ENCODE peak calls at places on chromosomes 6 and 20, in eight cellular contexts. One of them, this sample, is unnamed. For H3K4me1 and H3K9me3, the result is how much of the 10 kb centered on the place peaks cover.

GRCh38 chr20:31910071-31910803 is 39.8 kb downstream of the TTLL9 start:
- DNase-seq in tibial nerve: no peak
- DNase-seq in stomach: no peak
- DNase-seq in suprapubic skin: no peak
- DNase-seq in upper lobe of left lung: no peak
- DNase-seq in A549: no peak
- DNase-seq in H1: no peak
- DNase-seq in transverse colon: no peak
- DNase-seq in this sample: no peak

GRCh38 chr6:113995632-113996031 is 24.7 kb upstream of the HDAC2 start:
- DNase-seq in tibial nerve: peak
- DNase-seq in stomach: no peak
- DNase-seq in suprapubic skin: no peak
- DNase-seq in upper lobe of left lung: peak
- DNase-seq in A549: peak
- DNase-seq in H1: no peak
- DNase-seq in transverse colon: peak
- DNase-seq in this sample: no peak

GRCh38 chr6:84137051-84137375 is 90.4 kb downstream of the CEP162 start:
- DNase-seq in tibial nerve: no peak
- DNase-seq in stomach: no peak
- DNase-seq in suprapubic skin: no peak
- DNase-seq in upper lobe of left lung: no peak
- DNase-seq in A549: no peak
- DNase-seq in H1: no peak
- DNase-seq in transverse colon: no peak
- DNase-seq in this sample: no peak

GRCh38 chr20:21526776-21527175 is 12.9 kb upstream of the NKX2-2 start:
- DNase-seq in tibial nerve: no peak
- DNase-seq in stomach: no peak
- DNase-seq in suprapubic skin: no peak
- DNase-seq in upper lobe of left lung: no peak
- DNase-seq in A549: no peak
- DNase-seq in H1: no peak
- DNase-seq in transverse colon: no peak
- DNase-seq in this sample: no peak

GRCh38 chr20:58551631-58552030 is 36.4 kb upstream of the APCDD1L start:
- DNase-seq in tibial nerve: no peak
- DNase-seq in stomach: no peak
- DNase-seq in suprapubic skin: peak
- DNase-seq in upper lobe of left lung: no peak
- DNase-seq in A549: no peak
- DNase-seq in H1: no peak
- DNase-seq in transverse colon: no peak
- DNase-seq in this sample: no peak

GRCh38 chr20:53530440-53530839 is 63.2 kb downstream of the ZNF217 start:
- DNase-seq in tibial nerve: no peak
- DNase-seq in stomach: no peak
- DNase-seq in suprapubic skin: no peak
- DNase-seq in upper lobe of left lung: no peak
- DNase-seq in A549: no peak
- DNase-seq in H1: no peak
- DNase-seq in transverse colon: no peak
- DNase-seq in this sample: no peak

GRCh38 chr20:47249913-47250312 is 106.6 kb downstream of the ZMYND8 start:
- DNase-seq in tibial nerve: no peak
- DNase-seq in stomach: no peak
- DNase-seq in suprapubic skin: no peak
- DNase-seq in upper lobe of left lung: no peak
- DNase-seq in A549: no peak
- DNase-seq in H1: no peak
- DNase-seq in transverse colon: no peak
- DNase-seq in this sample: no peak

GRCh38 chr20:19539191-19539590 is 218.9 kb upstream of the RIN2 start:
- DNase-seq in tibial nerve: no peak
- DNase-seq in stomach: no peak
- DNase-seq in suprapubic skin: no peak
- DNase-seq in upper lobe of left lung: no peak
- DNase-seq in A549: no peak
- DNase-seq in H1: no peak
- DNase-seq in transverse colon: no peak
- DNase-seq in this sample: no peak

GRCh38 chr6:155472886-155473285 is 17.2 kb upstream of the NOX3 start:
- DNase-seq in tibial nerve: no peak
- DNase-seq in stomach: no peak
- DNase-seq in suprapubic skin: no peak
- DNase-seq in upper lobe of left lung: no peak
- DNase-seq in A549: no peak
- DNase-seq in H1: no peak
- DNase-seq in transverse colon: no peak
- DNase-seq in this sample: no peak

GRCh38 chr6:82040405-82041221 is 206.9 kb downstream of the IBTK start:
- DNase-seq in tibial nerve: no peak
- DNase-seq in stomach: no peak
- DNase-seq in suprapubic skin: no peak
- DNase-seq in upper lobe of left lung: no peak
- DNase-seq in A549: peak
- DNase-seq in H1: no peak
- DNase-seq in transverse colon: no peak
- DNase-seq in this sample: peak

GRCh38 chr20:62779417-62779685 is 16.9 kb upstream of the MRGBP start:
- DNase-seq in tibial nerve: no peak
- DNase-seq in stomach: no peak
- DNase-seq in suprapubic skin: no peak
- DNase-seq in upper lobe of left lung: no peak
- DNase-seq in A549: no peak
- DNase-seq in H1: no peak
- DNase-seq in transverse colon: no peak
- DNase-seq in this sample: no peak

GRCh38 chr6:122799916-122800701 is 11.1 kb downstream of the SMPDL3A start:
- DNase-seq in tibial nerve: no peak
- DNase-seq in stomach: no peak
- DNase-seq in suprapubic skin: no peak
- DNase-seq in upper lobe of left lung: no peak
- DNase-seq in A549: peak
- DNase-seq in H1: no peak
- DNase-seq in transverse colon: peak
- DNase-seq in this sample: no peak

GRCh38 chr20:504632-505075 is 38.9 kb downstream of the CSNK2A1 start:
- DNase-seq in tibial nerve: no peak
- DNase-seq in stomach: no peak
- DNase-seq in suprapubic skin: no peak
- DNase-seq in upper lobe of left lung: no peak
- DNase-seq in A549: no peak
- DNase-seq in H1: no peak
- DNase-seq in transverse colon: no peak
- DNase-seq in this sample: no peak

GRCh38 chr20:59365611-59366284 is 65.3 kb downstream of the EDN3 start:
- DNase-seq in tibial nerve: no peak
- DNase-seq in stomach: no peak
- DNase-seq in suprapubic skin: no peak
- DNase-seq in upper lobe of left lung: no peak
- DNase-seq in A549: no peak
- DNase-seq in H1: no peak
- DNase-seq in transverse colon: no peak
- DNase-seq in this sample: no peak

GRCh38 chr20:61899971-61900370 is 165.7 kb downstream of the TAF4 start:
- DNase-seq in tibial nerve: no peak
- DNase-seq in stomach: no peak
- DNase-seq in suprapubic skin: no peak
- DNase-seq in upper lobe of left lung: no peak
- DNase-seq in A549: no peak
- DNase-seq in H1: no peak
- DNase-seq in transverse colon: no peak
- DNase-seq in this sample: peak

GRCh38 chr20:53984354-53984753 is 86.0 kb downstream of the BCAS1 start:
- DNase-seq in tibial nerve: no peak
- DNase-seq in stomach: no peak
- DNase-seq in suprapubic skin: no peak
- DNase-seq in upper lobe of left lung: no peak
- DNase-seq in A549: no peak
- DNase-seq in H1: no peak
- DNase-seq in transverse colon: no peak
- DNase-seq in this sample: no peak

GRCh38 chr6:164616917-164617524 is 692.4 kb downstream of the C6orf118 start:
- DNase-seq in tibial nerve: no peak
- DNase-seq in stomach: no peak
- DNase-seq in suprapubic skin: no peak
- DNase-seq in upper lobe of left lung: no peak
- DNase-seq in A549: no peak
- DNase-seq in H1: no peak
- DNase-seq in transverse colon: no peak
- DNase-seq in this sample: no peak

GRCh38 chr20:51788822-51789221 is 13.5 kb downstream of the SALL4 start:
- DNase-seq in tibial nerve: no peak
- DNase-seq in stomach: no peak
- DNase-seq in suprapubic skin: no peak
- DNase-seq in upper lobe of left lung: no peak
- DNase-seq in A549: no peak
- DNase-seq in H1: no peak
- DNase-seq in transverse colon: no peak
- DNase-seq in this sample: no peak

GRCh38 chr6:121791396-121792315 is 356.2 kb downstream of the GJA1 start:
- DNase-seq in tibial nerve: no peak
- DNase-seq in stomach: no peak
- DNase-seq in suprapubic skin: no peak
- DNase-seq in upper lobe of left lung: no peak
- DNase-seq in A549: peak
- DNase-seq in H1: peak
- DNase-seq in transverse colon: no peak
- DNase-seq in this sample: no peak

GRCh38 chr6:94361304-94362060 is 942.1 kb upstream of the EPHA7 start:
- DNase-seq in tibial nerve: no peak
- DNase-seq in stomach: no peak
- DNase-seq in suprapubic skin: no peak
- DNase-seq in upper lobe of left lung: no peak
- DNase-seq in A549: no peak
- DNase-seq in H1: no peak
- DNase-seq in transverse colon: no peak
- DNase-seq in this sample: no peak

GRCh38 chr6:3892613-3893012 is 43.4 kb downstream of the FAM50B start:
- DNase-seq in tibial nerve: no peak
- DNase-seq in stomach: no peak
- DNase-seq in suprapubic skin: peak
- DNase-seq in upper lobe of left lung: no peak
- DNase-seq in A549: no peak
- DNase-seq in H1: no peak
- DNase-seq in transverse colon: no peak
- DNase-seq in this sample: no peak

GRCh38 chr6:105204331-105204730 is 24.5 kb upstream of the POPDC3 start:
- DNase-seq in tibial nerve: no peak
- DNase-seq in stomach: no peak
- DNase-seq in suprapubic skin: no peak
- DNase-seq in upper lobe of left lung: no peak
- DNase-seq in A549: no peak
- DNase-seq in H1: no peak
- DNase-seq in transverse colon: no peak
- DNase-seq in this sample: no peak

GRCh38 chr6:8059129-8059528 is 5.1 kb downstream of the BLOC1S5 start:
- DNase-seq in tibial nerve: no peak
- DNase-seq in stomach: no peak
- DNase-seq in suprapubic skin: no peak
- DNase-seq in upper lobe of left lung: no peak
- DNase-seq in A549: peak
- DNase-seq in H1: no peak
- DNase-seq in transverse colon: no peak
- DNase-seq in this sample: no peak

GRCh38 chr6:37131960-37132253 is 38.0 kb upstream of the PIM1 start:
- DNase-seq in tibial nerve: no peak
- DNase-seq in stomach: no peak
- DNase-seq in suprapubic skin: no peak
- DNase-seq in upper lobe of left lung: no peak
- DNase-seq in A549: no peak
- DNase-seq in H1: no peak
- DNase-seq in transverse colon: no peak
- DNase-seq in this sample: no peak
- H3K4me1 ChIP-seq in tibial nerve: under half
- H3K4me1 ChIP-seq in stomach: half or more
- H3K4me1 ChIP-seq in suprapubic skin: under half
- H3K4me1 ChIP-seq in upper lobe of left lung: under half
- H3K4me1 ChIP-seq in A549: half or more
- H3K4me1 ChIP-seq in H1: under half
- H3K4me1 ChIP-seq in transverse colon: under half
- H3K4me1 ChIP-seq in this sample: under half

DNA sequence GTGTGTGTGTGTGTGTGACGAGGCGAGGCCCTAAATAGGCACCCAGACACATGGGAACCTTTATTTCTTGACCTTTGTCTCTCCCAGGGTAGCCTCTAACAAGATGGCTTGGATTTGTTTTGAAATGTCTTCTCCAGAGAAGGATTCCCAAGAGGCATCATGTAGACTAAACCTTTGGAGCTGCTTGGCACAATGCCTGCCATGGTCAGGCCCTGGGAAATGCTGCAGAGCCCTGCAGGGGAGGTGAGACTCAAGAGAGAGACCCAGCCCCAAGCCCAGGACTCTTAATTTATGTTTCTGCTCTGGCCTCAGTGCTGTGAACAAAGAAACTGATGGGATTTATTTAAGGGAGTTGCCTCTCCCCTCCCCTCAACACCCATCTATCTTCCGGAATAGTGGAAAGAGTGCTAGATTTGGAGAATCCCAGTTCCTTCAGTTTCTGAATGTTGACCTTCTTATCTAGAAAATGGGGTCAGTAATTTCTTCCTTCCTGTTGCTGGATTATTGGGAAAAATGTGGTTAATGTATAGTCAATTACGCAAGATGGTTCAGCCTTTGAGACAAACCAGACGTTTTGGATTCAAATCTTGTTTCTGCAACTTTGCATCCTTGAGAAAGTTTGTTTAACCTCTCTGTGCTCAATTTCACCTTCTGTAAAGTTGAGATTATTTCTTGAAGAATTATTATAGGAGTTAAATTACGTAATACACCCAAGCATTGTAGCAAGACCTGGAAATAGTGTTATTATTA is 434.8 kb downstream of the MAFB start:
- DNase-seq in tibial nerve: no peak
- DNase-seq in stomach: no peak
- DNase-seq in suprapubic skin: no peak
- DNase-seq in upper lobe of left lung: no peak
- DNase-seq in A549: no peak
- DNase-seq in H1: no peak
- DNase-seq in transverse colon: no peak
- DNase-seq in this sample: no peak
- TF ChIP-seq EP300 in tibial nerve: no peak
- TF ChIP-seq EP300 in stomach: no peak
- TF ChIP-seq EP300 in suprapubic skin: no peak
- TF ChIP-seq EP300 in upper lobe of left lung: no peak
- TF ChIP-seq EP300 in A549: no peak
- TF ChIP-seq EP300 in H1: no peak
- TF ChIP-seq EP300 in transverse colon: no peak
- TF ChIP-seq EP300 in this sample: no peak

GRCh38 chr6:34055223-34055933 is 90.5 kb downstream of the GRM4 start:
- DNase-seq in tibial nerve: no peak
- DNase-seq in stomach: peak
- DNase-seq in suprapubic skin: no peak
- DNase-seq in upper lobe of left lung: peak
- DNase-seq in A549: peak
- DNase-seq in H1: peak
- DNase-seq in transverse colon: peak
- DNase-seq in this sample: peak
- H3K9me3 ChIP-seq in tibial nerve: under half
- H3K9me3 ChIP-seq in stomach: under half
- H3K9me3 ChIP-seq in suprapubic skin: under half
- H3K9me3 ChIP-seq in upper lobe of left lung: under half
- H3K9me3 ChIP-seq in A549: under half
- H3K9me3 ChIP-seq in H1: under half
- H3K9me3 ChIP-seq in transverse colon: under half
- H3K9me3 ChIP-seq in this sample: under half

GRCh38 chr6:106744781-106745180 is 115.4 kb downstream of the QRSL1 start:
- DNase-seq in tibial nerve: no peak
- DNase-seq in stomach: no peak
- DNase-seq in suprapubic skin: no peak
- DNase-seq in upper lobe of left lung: no peak
- DNase-seq in A549: no peak
- DNase-seq in H1: no peak
- DNase-seq in transverse colon: no peak
- DNase-seq in this sample: no peak
- H3K4me1 ChIP-seq in tibial nerve: under half
- H3K4me1 ChIP-seq in stomach: under half
- H3K4me1 ChIP-seq in suprapubic skin: under half
- H3K4me1 ChIP-seq in upper lobe of left lung: under half
- H3K4me1 ChIP-seq in A549: half or more
- H3K4me1 ChIP-seq in H1: under half
- H3K4me1 ChIP-seq in transverse colon: under half
- H3K4me1 ChIP-seq in this sample: under half